ENCODE peak calls at places on chromosome 17, in four cellular contexts. K is T-helper 2 cell, C is body of pancreas, O is cardiac fibroblast. U is an unnamed sample.

GRCh38 chr17:74289688-74290087 is 15.7 kb downstream of the DNAI2 start:
- DNase-seq in C (no peak), O (no peak), K (no peak), U (no peak)

GRCh38 chr17:70100983-70101382 is 26.0 kb downstream of the KCNJ16 start:
- DNase-seq in C (no peak), O (peak), K (no peak), U (no peak)

GRCh38 chr17:41687828-41688640 is 651 bp upstream of the EIF1 start:
- DNase-seq in K (peak), O (no peak), C (peak), U (no peak)

GRCh38 chr17:7703584-7704574 is 1.1 kb upstream of the EFNB3 start:
- DNase-seq in C (peak), O (peak), K (no peak), U (peak)

GRCh38 chr17:8073627-8074485 is 13.7 kb downstream of the ALOX12B start:
- DNase-seq in O (peak), K (peak), C (peak), U (peak)

GRCh38 chr17:50470451-50470850 is 1.8 kb upstream of the CHAD start:
- DNase-seq in K (no peak), C (no peak), O (no peak), U (no peak)

GRCh38 chr17:77778636-77779524 is 179.6 kb upstream of the TNRC6C start:
- DNase-seq in O (no peak), K (no peak), C (peak), U (peak)

GRCh38 chr17:80036715-80037477 is 454 bp downstream of the CCDC40 start:
- DNase-seq in O (peak), C (peak), K (peak), U (peak)

GRCh38 chr17:7403043-7403901 is 625 bp downstream of the TMEM256 start:
- DNase-seq in C (peak), K (peak), O (no peak), U (no peak)

GRCh38 chr17:35371934-35372333 is 1.5 kb downstream of the SLFN11 start:
- DNase-seq in C (no peak), O (no peak), K (no peak), U (no peak)

GRCh38 chr17:73255671-73256181 is 6.0 kb downstream of the CPSF4L start:
- DNase-seq in C (peak), O (peak), K (peak), U (no peak)

GRCh38 chr17:80817321-80817845 is 174.3 kb upstream of the CHMP6 start:
- DNase-seq in C (no peak), O (no peak), K (no peak), U (no peak)

GRCh38 chr17:73786286-73786743 is 142.1 kb upstream of the SDK2 start:
- DNase-seq in O (no peak), K (no peak), C (no peak), U (no peak)

U was measured in astrocyte.